ENCODE peak calls at places on chromosomes 4 and X, in seven cellular contexts. R, X, N, O, G, L and U are unnamed samples.

GRCh38 chr4:143431526-143432257 is 81.8 kb upstream of the SMARCA5 start:
- DNase-seq in L (no peak), N (no peak), O (no peak), R (no peak), X (no peak), G (no peak), U (no peak)

GRCh38 chr4:175051974-175052373 is 133.8 kb downstream of the ADAM29 start:
- DNase-seq in O (no peak), L (no peak), R (no peak), N (no peak), G (no peak), X (no peak), U (no peak)

GRCh38 chr4:105399535-105400161 is 74.2 kb downstream of the PPA2 start:
- DNase-seq in L (peak), O (no peak), X (peak), G (no peak), N (peak), R (no peak), U (no peak)

GRCh38 chr4:2796261-2797187 is 3.6 kb downstream of the SH3BP2 start:
- DNase-seq in O (peak), G (peak), X (no peak), R (no peak), N (peak), L (no peak), U (no peak)

GRCh38 chr4:106114284-106114683 is 201.7 kb downstream of the TBCK start:
- DNase-seq in N (no peak), G (no peak), L (no peak), O (no peak), X (no peak), R (no peak), U (no peak)

GRCh38 chrX:66162331-66162822 is 1.7 kb upstream of the HEPH start:
- DNase-seq in L (no peak), N (no peak), R (no peak), X (no peak), O (no peak), G (no peak), U (no peak)

GRCh38 chr4:30828290-30828926 is 108.2 kb downstream of the PCDH7 start:
- DNase-seq in G (no peak), O (no peak), N (peak), X (peak), L (no peak), R (no peak), U (no peak)

GRCh38 chrX:3939967-3940610 is 226.6 kb upstream of the PRKX start:
- DNase-seq in X (peak), N (peak), L (peak), G (no peak), R (no peak), O (no peak), U (peak)

GRCh38 chrX:133294126-133294525 is 76.0 kb upstream of the TFDP3 start:
- DNase-seq in O (no peak), L (no peak), X (no peak), R (no peak), G (no peak), N (no peak), U (no peak)

GRCh38 chr4:39324446-39324845 is 41.7 kb downstream of the RFC1 start:
- DNase-seq in L (no peak), O (no peak), R (no peak), N (no peak), X (no peak), G (no peak), U (no peak)

GRCh38 chr4:164536829-164537228 is 217.1 kb upstream of the SMIM31 start:
- DNase-seq in R (no peak), O (no peak), N (no peak), L (no peak), G (no peak), X (no peak), U (no peak)

GRCh38 chr4:13601848-13602247 is 25.7 kb downstream of the BOD1L1 start:
- DNase-seq in G (no peak), N (no peak), L (no peak), O (no peak), X (no peak), R (no peak), U (no peak)

GRCh38 chr4:74627093-74627492 is 167.2 kb downstream of the BTC start:
- DNase-seq in X (no peak), R (no peak), O (no peak), N (no peak), G (no peak), L (no peak), U (no peak)

GRCh38 chr4:40253906-40254305 is 57.1 kb downstream of the RHOH start:
- DNase-seq in X (peak), R (no peak), N (no peak), G (no peak), O (no peak), L (no peak), U (no peak)

GRCh38 chrX:10175317-10175871 is 18.6 kb downstream of the CLCN4 start:
- DNase-seq in L (peak), O (no peak), X (peak), G (no peak), R (no peak), N (peak), U (no peak)

GRCh38 chr4:156634612-156635011 is 337.0 kb downstream of the PDGFC start:
- DNase-seq in N (no peak), O (no peak), L (peak), R (no peak), G (no peak), X (no peak), U (no peak)